ENCODE peak calls at places on chromosomes 13 and 19, in seven cellular contexts. C is mucosa of descending colon, H is NCI-H146, S is NCI-H1105 treated with DMSO at 0.1 percent for 48 hours, M is Ammon's horn, P is fibroblast of lung, N is iPS DF 6.9. O is an unnamed sample.

GRCh38 chr19:19098084-19098702 is 34.4 kb downstream of the SLC25A42 start:
- DNase-seq in H (no peak), C (no peak), S (no peak), P (no peak), M (no peak), N (no peak), O (no peak)

GRCh38 chr13:112053167-112053743 is 13.7 kb upstream of the SOX1 start:
- DNase-seq in P (no peak), S (no peak), C (no peak), H (no peak), M (no peak), N (no peak), O (no peak)

GRCh38 chr13:106373989-106374572 is 161.4 kb downstream of the EFNB2 start:
- DNase-seq in S (no peak), C (no peak), N (no peak), H (no peak), M (no peak), P (peak), O (no peak)

GRCh38 chr19:56504581-56504980 is 3.1 kb upstream of the ZNF471 start:
- DNase-seq in H (no peak), S (no peak), P (peak), N (no peak), M (no peak), C (no peak), O (no peak)

GRCh38 chr13:30846311-30846710 is 59.8 kb upstream of the MEDAG start:
- DNase-seq in S (no peak), C (no peak), P (peak), N (no peak), H (no peak), M (no peak), O (no peak)

GRCh38 chr13:52010890-52011689 is at the start of gene ATP7B:
- DNase-seq in P (peak), M (no peak), S (peak), N (no peak), H (peak), C (no peak), O (peak)

GRCh38 chr13:28477709-28477973 is 17.3 kb downstream of the FLT1 start:
- DNase-seq in H (no peak), S (no peak), M (no peak), N (no peak), P (no peak), C (no peak), O (no peak)

GRCh38 chr13:97440598-97440997 is 6.6 kb downstream of the RAP2A start:
- DNase-seq in C (no peak), N (no peak), P (peak), H (no peak), S (no peak), M (no peak), O (no peak)

GRCh38 chr13:44093607-44094583 is 214.2 kb downstream of the LACC1 start:
- DNase-seq in S (no peak), C (no peak), H (peak), M (no peak), N (no peak), P (peak), O (no peak)

GRCh38 chr13:94020833-94021232 is 458.6 kb downstream of the DCT start:
- DNase-seq in C (no peak), H (no peak), S (no peak), P (peak), N (no peak), M (no peak), O (no peak)

GRCh38 chr19:58451358-58452101 is at the start of gene ZNF324B:
- DNase-seq in P (peak), H (peak), M (peak), N (peak), S (peak), C (peak), O (peak)

GRCh38 chr13:69654392-69654791 is 453.2 kb upstream of the ATXN8OS start:
- DNase-seq in S (no peak), P (no peak), H (no peak), N (no peak), C (no peak), M (no peak), O (no peak)

GRCh38 chr13:112554214-112554850 is 33.6 kb downstream of the TUBGCP3 start:
- DNase-seq in P (no peak), N (no peak), M (no peak), S (no peak), H (no peak), C (no peak), O (no peak)

GRCh38 chr19:13764821-13765394 is 586 bp downstream of the MRI1 start:
- DNase-seq in H (peak), S (no peak), N (no peak), P (no peak), M (no peak), C (peak), O (peak)

GRCh38 chr13:64289702-64290101 is 2874.1 kb upstream of the PCDH20 start:
- DNase-seq in S (no peak), M (no peak), H (no peak), N (no peak), P (no peak), C (no peak), O (no peak)

GRCh38 chr19:19006213-19006612 is 27.1 kb downstream of the SUGP2 start:
- DNase-seq in M (no peak), S (no peak), C (no peak), N (no peak), P (peak), H (no peak), O (no peak)

GRCh38 chr13:101690871-101691270 is 238.4 kb downstream of the ITGBL1 start:
- DNase-seq in M (no peak), N (no peak), P (no peak), C (no peak), H (peak), S (no peak), O (no peak)

GRCh38 chr13:102700088-102701031 is 5.5 kb upstream of the METTL21C start:
- DNase-seq in P (no peak), H (no peak), N (no peak), M (no peak), S (no peak), C (no peak), O (no peak)

GRCh38 chr13:30037766-30038165 is 187.3 kb upstream of the UBL3 start:
- DNase-seq in H (no peak), S (no peak), N (no peak), C (no peak), M (no peak), P (peak), O (no peak)

GRCh38 chr13:110347535-110348308 is 40.6 kb downstream of the COL4A2 start:
- DNase-seq in M (no peak), N (no peak), C (no peak), S (no peak), P (peak), H (no peak), O (no peak)

GRCh38 chr19:7679017-7679720 is 1.5 kb upstream of the TRAPPC5 start:
- DNase-seq in P (no peak), H (peak), C (peak), N (no peak), S (peak), M (peak), O (peak)

GRCh38 chr13:109704771-109705628 is 81.4 kb downstream of the IRS2 start:
- DNase-seq in S (no peak), P (no peak), C (peak), N (no peak), H (peak), M (peak), O (no peak)

GRCh38 chr19:1865172-1866010 is 2.0 kb upstream of the KLF16 start:
- DNase-seq in M (peak), N (no peak), H (no peak), S (no peak), C (no peak), P (no peak), O (no peak)

GRCh38 chr19:44851427-44851826 is 5.3 kb downstream of the NECTIN2 start:
- DNase-seq in H (peak), S (no peak), M (no peak), C (no peak), N (no peak), P (no peak), O (no peak)

GRCh38 chr13:66887088-66887487 is 343.0 kb downstream of the PCDH9 start:
- DNase-seq in H (no peak), N (no peak), S (peak), C (no peak), M (peak), P (peak), O (no peak)

O was measured in effector memory CD8-positive, alpha-beta T cell.